ENCODE peak calls at places on chromosomes 12 and 14, in four cellular contexts. One of them, this sample, is unnamed.

GRCh38 chr14:87745507-87746118 is 247.4 kb downstream of the GALC start:
- DNase-seq in psoas muscle: no peak
- DNase-seq in RWPE1: peak
- DNase-seq in CD8-positive, alpha-beta T cell: no peak
- DNase-seq in this sample: peak

GRCh38 chr12:72271741-72272661 is at the start of gene TRHDE:
- DNase-seq in RWPE1: peak
- DNase-seq in CD8-positive, alpha-beta T cell: no peak
- DNase-seq in psoas muscle: peak
- DNase-seq in this sample: no peak

GRCh38 chr14:35384386-35385041 is 20.0 kb downstream of the NFKBIA start:
- DNase-seq in psoas muscle: peak
- DNase-seq in CD8-positive, alpha-beta T cell: no peak
- DNase-seq in RWPE1: no peak
- DNase-seq in this sample: peak

GRCh38 chr14:26088260-26088659 is 509.6 kb downstream of the NOVA1 start:
- DNase-seq in psoas muscle: no peak
- DNase-seq in RWPE1: no peak
- DNase-seq in CD8-positive, alpha-beta T cell: no peak
- DNase-seq in this sample: no peak

GRCh38 chr14:74825008-74825407 is 50.9 kb downstream of the PROX2 start:
- DNase-seq in CD8-positive, alpha-beta T cell: no peak
- DNase-seq in RWPE1: no peak
- DNase-seq in psoas muscle: no peak
- DNase-seq in this sample: peak

GRCh38 chr12:105977256-105978051 is 161.3 kb downstream of the NUAK1 start:
- DNase-seq in CD8-positive, alpha-beta T cell: no peak
- DNase-seq in psoas muscle: no peak
- DNase-seq in RWPE1: no peak
- DNase-seq in this sample: no peak

GRCh38 chr12:17322090-17322489 is 716.1 kb upstream of the LMO3 start:
- DNase-seq in RWPE1: no peak
- DNase-seq in psoas muscle: no peak
- DNase-seq in CD8-positive, alpha-beta T cell: no peak
- DNase-seq in this sample: no peak

GRCh38 chr12:104665296-104665695 is 208.5 kb downstream of the CHST11 start:
- DNase-seq in RWPE1: no peak
- DNase-seq in psoas muscle: no peak
- DNase-seq in CD8-positive, alpha-beta T cell: no peak
- DNase-seq in this sample: no peak

GRCh38 chr14:60815371-60815770 is 80.8 kb downstream of the MNAT1 start:
- DNase-seq in RWPE1: no peak
- DNase-seq in CD8-positive, alpha-beta T cell: no peak
- DNase-seq in psoas muscle: no peak
- DNase-seq in this sample: no peak

GRCh38 chr14:96380735-96381134 is 11.2 kb upstream of the AK7 start:
- DNase-seq in RWPE1: no peak
- DNase-seq in CD8-positive, alpha-beta T cell: no peak
- DNase-seq in psoas muscle: no peak
- DNase-seq in this sample: no peak

GRCh38 chr12:132771126-132771838 is 9.7 kb upstream of the ANKLE2 start:
- DNase-seq in CD8-positive, alpha-beta T cell: peak
- DNase-seq in psoas muscle: no peak
- DNase-seq in RWPE1: no peak
- DNase-seq in this sample: no peak

GRCh38 chr14:64736271-64737131 is 32.3 kb downstream of the PLEKHG3 start:
- DNase-seq in RWPE1: no peak
- DNase-seq in psoas muscle: peak
- DNase-seq in CD8-positive, alpha-beta T cell: no peak
- DNase-seq in this sample: no peak

GRCh38 chr14:91415794-91416743 is 1.6 kb downstream of the CCDC88C start:
- DNase-seq in psoas muscle: no peak
- DNase-seq in CD8-positive, alpha-beta T cell: peak
- DNase-seq in RWPE1: peak
- DNase-seq in this sample: peak

GRCh38 chr14:89367449-89368120 is 49.4 kb downstream of the FOXN3 start:
- DNase-seq in psoas muscle: no peak
- DNase-seq in RWPE1: no peak
- DNase-seq in CD8-positive, alpha-beta T cell: no peak
- DNase-seq in this sample: no peak

GRCh38 chr12:108419949-108420348 is 80.8 kb upstream of the CMKLR1 start:
- DNase-seq in psoas muscle: no peak
- DNase-seq in CD8-positive, alpha-beta T cell: no peak
- DNase-seq in RWPE1: no peak
- DNase-seq in this sample: no peak

GRCh38 chr12:101455685-101456084 is 19.5 kb upstream of the SPIC start:
- DNase-seq in RWPE1: no peak
- DNase-seq in psoas muscle: no peak
- DNase-seq in CD8-positive, alpha-beta T cell: no peak
- DNase-seq in this sample: no peak

GRCh38 chr12:55727643-55728184 is 1.1 kb downstream of the CD63 start:
- DNase-seq in CD8-positive, alpha-beta T cell: no peak
- DNase-seq in psoas muscle: peak
- DNase-seq in RWPE1: no peak
- DNase-seq in this sample: peak

GRCh38 chr12:57389033-57389432 is 41.8 kb downstream of the R3HDM2 start:
- DNase-seq in psoas muscle: no peak
- DNase-seq in CD8-positive, alpha-beta T cell: no peak
- DNase-seq in RWPE1: peak
- DNase-seq in this sample: peak

GRCh38 chr12:19959353-19959752 is 409.0 kb upstream of the PDE3A start:
- DNase-seq in psoas muscle: no peak
- DNase-seq in CD8-positive, alpha-beta T cell: no peak
- DNase-seq in RWPE1: no peak
- DNase-seq in this sample: no peak

GRCh38 chr14:50770586-50770985 is 60.4 kb downstream of the NIN start:
- DNase-seq in CD8-positive, alpha-beta T cell: no peak
- DNase-seq in psoas muscle: no peak
- DNase-seq in RWPE1: peak
- DNase-seq in this sample: no peak

GRCh38 chr14:92040431-92041040 is 677 bp upstream of the TRIP11 start:
- DNase-seq in psoas muscle: no peak
- DNase-seq in CD8-positive, alpha-beta T cell: peak
- DNase-seq in RWPE1: peak
- DNase-seq in this sample: peak

GRCh38 chr14:68703093-68703492 is 89.8 kb downstream of the ZFP36L1 start:
- DNase-seq in RWPE1: peak
- DNase-seq in psoas muscle: no peak
- DNase-seq in CD8-positive, alpha-beta T cell: no peak
- DNase-seq in this sample: peak

GRCh38 chr12:116150001-116150400 is 127.5 kb downstream of the MED13L start:
- DNase-seq in CD8-positive, alpha-beta T cell: no peak
- DNase-seq in psoas muscle: no peak
- DNase-seq in RWPE1: no peak
- DNase-seq in this sample: no peak

GRCh38 chr12:68912916-68913315 is 20.1 kb downstream of the CPM start:
- DNase-seq in RWPE1: no peak
- DNase-seq in psoas muscle: no peak
- DNase-seq in CD8-positive, alpha-beta T cell: no peak
- DNase-seq in this sample: no peak

GRCh38 chr12:42446761-42447160 is 120.8 kb downstream of the PPHLN1 start:
- DNase-seq in RWPE1: no peak
- DNase-seq in CD8-positive, alpha-beta T cell: no peak
- DNase-seq in psoas muscle: no peak
- DNase-seq in this sample: no peak

GRCh38 chr14:33525626-33526025 is 425.2 kb downstream of the EGLN3 start:
- DNase-seq in RWPE1: no peak
- DNase-seq in psoas muscle: no peak
- DNase-seq in CD8-positive, alpha-beta T cell: no peak
- DNase-seq in this sample: peak

GRCh38 chr12:11794311-11794710 is 144.8 kb downstream of the ETV6 start:
- DNase-seq in psoas muscle: peak
- DNase-seq in RWPE1: no peak
- DNase-seq in CD8-positive, alpha-beta T cell: no peak
- DNase-seq in this sample: no peak

GRCh38 chr14:37598085-37598972 is 2.9 kb downstream of the TTC6 start:
- DNase-seq in psoas muscle: no peak
- DNase-seq in RWPE1: no peak
- DNase-seq in CD8-positive, alpha-beta T cell: no peak
- DNase-seq in this sample: no peak

GRCh38 chr14:22388669-22389625 is 200.1 kb downstream of the DAD1 start:
- DNase-seq in RWPE1: peak
- DNase-seq in CD8-positive, alpha-beta T cell: no peak
- DNase-seq in psoas muscle: no peak
- DNase-seq in this sample: peak

DNA sequence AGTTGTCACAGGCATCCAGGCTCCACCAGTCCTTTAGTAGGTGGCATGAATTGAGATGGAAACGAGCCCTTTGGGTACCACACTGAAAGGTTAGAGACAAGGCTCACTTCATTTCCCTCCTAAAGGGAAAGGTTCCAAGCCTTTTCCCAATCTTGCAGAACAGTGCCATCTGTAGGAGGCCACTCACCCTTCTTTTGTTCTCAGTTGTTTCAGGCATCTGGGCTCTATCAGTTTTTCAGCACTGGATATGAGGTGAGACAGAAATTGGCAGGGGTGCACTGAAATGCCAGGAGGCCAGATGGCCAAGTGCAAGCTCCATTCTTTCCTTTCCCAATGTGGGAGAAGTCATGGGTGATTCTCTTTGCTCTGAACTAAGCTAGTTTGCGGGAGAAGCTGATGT is 15.2 kb downstream of the FBXO33 start:
- DNase-seq in psoas muscle: no peak
- DNase-seq in CD8-positive, alpha-beta T cell: no peak
- DNase-seq in RWPE1: no peak
- DNase-seq in this sample: peak
- TF ChIP-seq CTCF in psoas muscle: no peak
- TF ChIP-seq CTCF in CD8-positive, alpha-beta T cell: no peak
- TF ChIP-seq CTCF in RWPE1: no peak
- TF ChIP-seq CTCF in this sample: peak

DNA sequence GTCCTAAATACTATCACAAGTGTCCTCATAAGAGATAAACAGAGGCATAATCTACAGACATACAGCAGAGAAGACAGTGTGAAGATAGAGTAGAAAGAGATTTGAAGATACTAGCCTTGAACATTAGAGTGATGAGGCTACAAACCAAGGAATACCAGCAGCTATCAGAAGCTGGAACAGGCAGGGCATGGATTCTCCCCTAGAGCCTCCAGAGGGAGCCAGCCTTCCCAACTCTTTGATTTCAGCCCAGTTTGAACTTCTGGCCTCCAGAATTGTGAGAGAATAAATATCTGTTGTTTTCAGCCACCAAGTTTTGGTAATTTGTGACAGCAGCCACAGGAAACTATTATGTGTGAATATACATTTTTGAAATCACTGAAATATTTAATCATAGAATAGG is 47.2 kb downstream of the CCDC91 start:
- DNase-seq in RWPE1: no peak
- DNase-seq in psoas muscle: no peak
- DNase-seq in CD8-positive, alpha-beta T cell: no peak
- DNase-seq in this sample: peak
- TF ChIP-seq CTCF in RWPE1: no peak
- TF ChIP-seq CTCF in psoas muscle: no peak
- TF ChIP-seq CTCF in CD8-positive, alpha-beta T cell: no peak
- TF ChIP-seq CTCF in this sample: no peak

DNA sequence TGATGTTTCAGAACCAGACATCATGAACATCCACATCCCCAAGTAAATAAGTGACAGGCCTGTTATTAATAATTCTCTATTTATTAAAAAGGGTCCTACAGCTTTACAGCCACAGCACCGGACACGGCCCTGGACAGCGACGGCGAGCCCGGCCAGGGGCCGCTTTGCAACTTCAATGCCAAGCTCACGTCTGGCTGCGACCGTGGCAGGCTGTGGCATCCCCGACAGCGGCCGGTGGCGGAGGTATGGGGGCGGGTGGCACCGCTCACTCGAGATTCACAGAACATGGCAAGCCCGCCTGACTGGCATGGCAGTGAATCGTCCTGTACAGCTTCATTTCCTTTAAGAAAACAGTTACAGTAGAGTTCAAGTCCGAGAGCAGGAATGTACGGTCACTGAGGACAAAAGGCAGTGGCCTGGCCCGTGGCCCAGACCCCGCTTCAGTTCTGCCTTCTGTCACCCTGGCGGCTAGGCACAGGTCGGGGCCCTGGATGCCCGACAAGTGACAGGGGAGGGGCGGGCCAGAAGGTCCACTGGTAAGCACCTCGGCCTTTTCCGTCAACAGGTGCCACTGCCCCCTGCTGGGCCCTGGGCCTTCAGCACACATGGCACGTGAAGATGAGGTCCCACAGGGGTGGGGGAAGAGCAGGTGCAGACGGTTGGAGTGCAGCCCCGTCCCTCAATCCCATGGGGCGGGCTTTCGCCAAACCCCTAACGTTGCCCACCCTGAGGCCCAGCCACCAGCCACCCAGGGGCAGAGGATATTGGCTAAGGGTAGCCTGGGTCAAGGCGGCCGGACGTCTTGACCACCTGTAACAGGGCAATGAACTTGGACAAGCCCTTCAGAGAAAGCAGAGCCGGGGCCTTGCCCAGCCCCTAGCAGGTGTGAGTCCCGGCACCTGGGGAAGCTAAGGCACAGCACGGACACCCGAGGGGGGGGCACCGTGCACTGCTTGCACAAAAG is 30.3 kb downstream of the HIP1R start:
- DNase-seq in RWPE1: no peak
- DNase-seq in CD8-positive, alpha-beta T cell: no peak
- DNase-seq in psoas muscle: no peak
- DNase-seq in this sample: no peak
- TF ChIP-seq CTCF in RWPE1: no peak
- TF ChIP-seq CTCF in CD8-positive, alpha-beta T cell: no peak
- TF ChIP-seq CTCF in psoas muscle: no peak
- TF ChIP-seq CTCF in this sample: peak

GRCh38 chr14:99430491-99430890 is 50.2 kb downstream of the SETD3 start:
- DNase-seq in CD8-positive, alpha-beta T cell: no peak
- DNase-seq in RWPE1: peak
- DNase-seq in psoas muscle: no peak
- DNase-seq in this sample: peak
- TF ChIP-seq CTCF in CD8-positive, alpha-beta T cell: no peak
- TF ChIP-seq CTCF in RWPE1: peak
- TF ChIP-seq CTCF in psoas muscle: no peak
- TF ChIP-seq CTCF in this sample: no peak

GRCh38 chr14:59331217-59331616 is 134.0 kb downstream of the GPR135 start:
- DNase-seq in CD8-positive, alpha-beta T cell: no peak
- DNase-seq in RWPE1: no peak
- DNase-seq in psoas muscle: no peak
- DNase-seq in this sample: no peak
- TF ChIP-seq CTCF in CD8-positive, alpha-beta T cell: no peak
- TF ChIP-seq CTCF in RWPE1: no peak
- TF ChIP-seq CTCF in psoas muscle: no peak
- TF ChIP-seq CTCF in this sample: no peak

GRCh38 chr12:29024117-29024516 is 125.0 kb upstream of the FAR2 start:
- DNase-seq in psoas muscle: no peak
- DNase-seq in RWPE1: peak
- DNase-seq in CD8-positive, alpha-beta T cell: no peak
- DNase-seq in this sample: no peak
- TF ChIP-seq CTCF in psoas muscle: no peak
- TF ChIP-seq CTCF in RWPE1: no peak
- TF ChIP-seq CTCF in CD8-positive, alpha-beta T cell: no peak
- TF ChIP-seq CTCF in this sample: peak